ENCODE peak calls at places on chromosome 21, in six cellular contexts. N is transverse colon, K is right lobe of liver, M is caudate nucleus, O is OCI-LY7, E is fibroblast of lung. D is an unnamed sample.

GRCh38 chr21:25126564-25126963 is 480.7 kb downstream of the MRPL39 start:
- DNase-seq in M (no peak), O (no peak), E (no peak), K (no peak), N (no peak), D (no peak)

GRCh38 chr21:38376235-38376634 is 119.4 kb downstream of the KCNJ15 start:
- DNase-seq in M (no peak), K (no peak), N (no peak), E (no peak), O (no peak), D (no peak)

GRCh38 chr21:43854773-43855633 is 10.0 kb upstream of the AGPAT3 start:
- DNase-seq in K (peak; percentile 45), N (no peak), M (no peak), E (no peak), O (peak; percentile 58), D (no peak)

GRCh38 chr21:38505654-38506523 is 7.6 kb upstream of the ERG start:
- DNase-seq in M (no peak), O (peak; percentile 48), N (no peak), K (no peak), E (peak; percentile 70), D (no peak)

GRCh38 chr21:23725576-23725975 is 1881.7 kb downstream of the MRPL39 start:
- DNase-seq in N (no peak), M (no peak), E (no peak), K (no peak), O (no peak), D (no peak)

GRCh38 chr21:15455819-15456462 is 273.8 kb upstream of the USP25 start:
- DNase-seq in N (peak; percentile 87), O (no peak), K (peak; percentile 93), M (no peak), E (no peak), D (no peak)

GRCh38 chr21:39721885-39722284 is 23.1 kb upstream of the IGSF5 start:
- DNase-seq in N (peak; percentile 34), M (no peak), K (no peak), E (no peak), O (no peak), D (no peak)

GRCh38 chr21:38631171-38631570 is 132.9 kb upstream of the ERG start:
- DNase-seq in K (no peak), E (peak; percentile 93), N (no peak), M (no peak), O (no peak), D (no peak)

GRCh38 chr21:28375708-28376385 is 616.8 kb downstream of the LTN1 start:
- DNase-seq in E (peak; percentile 68), N (no peak), M (no peak), O (no peak), K (peak; percentile 61), D (no peak)

GRCh38 chr21:14943636-14944035 is 121.2 kb downstream of the NRIP1 start:
- DNase-seq in E (no peak), N (no peak), O (no peak), M (no peak), K (no peak), D (no peak)

GRCh38 chr21:43609501-43610340 is 49.6 kb downstream of the HSF2BP start:
- DNase-seq in E (peak; percentile 82), M (no peak), O (no peak), K (peak; percentile 71), N (peak; percentile 71), D (no peak)

GRCh38 chr21:14382486-14382834 is 486 bp downstream of the HSPA13 start:
- DNase-seq in E (peak; percentile 26), M (peak; percentile 59), K (no peak), O (peak; percentile 42), N (no peak), D (peak; percentile 70)

GRCh38 chr21:29235714-29236197 is 63.0 kb upstream of the BACH1 start:
- DNase-seq in M (no peak), E (no peak), N (no peak), K (no peak), O (no peak), D (no peak)

GRCh38 chr21:38306407-38306806 is 49.6 kb downstream of the KCNJ15 start:
- DNase-seq in N (no peak), M (no peak), E (peak; percentile 89), K (no peak), O (no peak), D (no peak)

GRCh38 chr21:29145354-29145782 is 14.9 kb downstream of the MAP3K7CL start:
- DNase-seq in N (no peak), E (peak; percentile 93), M (no peak), K (no peak), O (no peak), D (no peak)

GRCh38 chr21:31908106-31909031 is 35.5 kb downstream of the HUNK start:
- DNase-seq in N (peak; percentile 68), K (no peak), O (no peak), E (peak; percentile 57), M (no peak), D (no peak)

GRCh38 chr21:46005481-46005881 is 23.9 kb downstream of the COL6A1 start:
- DNase-seq in M (no peak), K (no peak), E (no peak), N (peak; percentile 8), O (no peak), D (no peak)

GRCh38 chr21:35770101-35770945 is 290.0 kb downstream of the SETD4 start:
- DNase-seq in E (no peak), M (no peak), K (no peak), N (no peak), O (no peak), D (no peak)

GRCh38 chr21:20943476-20944085 is 54.6 kb upstream of the NCAM2 start:
- DNase-seq in N (no peak), E (no peak), K (no peak), M (no peak), O (no peak), D (no peak)

GRCh38 chr21:32524010-32524719 is 61.2 kb downstream of the TCP10L start:
- DNase-seq in M (no peak), K (no peak), E (peak; percentile 94), O (no peak), N (no peak), D (peak; percentile 81)

GRCh38 chr21:16992448-16992847 is 520.4 kb upstream of the CXADR start:
- DNase-seq in E (no peak), O (no peak), M (no peak), N (no peak), K (no peak), D (no peak)

GRCh38 chr21:31798842-31799691 is 67.1 kb upstream of the SCAF4 start:
- DNase-seq in O (no peak), N (no peak), E (peak; percentile 20), K (no peak), M (no peak), D (no peak)

GRCh38 chr21:14403681-14404318 is 20.9 kb upstream of the HSPA13 start:
- DNase-seq in M (no peak), N (no peak), K (no peak), E (peak; percentile 23), O (peak; percentile 45), D (no peak)

GRCh38 chr21:39189857-39190604 is 6.8 kb upstream of the PSMG1 start:
- DNase-seq in E (peak; percentile 68), K (no peak), M (no peak), N (no peak), O (no peak), D (no peak)

GRCh38 chr21:43750339-43751033 is 25.6 kb downstream of the CSTB start:
- DNase-seq in K (no peak), M (no peak), N (no peak), E (no peak), O (no peak), D (no peak)

GRCh38 chr21:35517848-35518247 is 468.7 kb upstream of the RUNX1 start:
- DNase-seq in E (no peak), K (no peak), M (no peak), O (no peak), N (no peak), D (no peak)

DNA sequence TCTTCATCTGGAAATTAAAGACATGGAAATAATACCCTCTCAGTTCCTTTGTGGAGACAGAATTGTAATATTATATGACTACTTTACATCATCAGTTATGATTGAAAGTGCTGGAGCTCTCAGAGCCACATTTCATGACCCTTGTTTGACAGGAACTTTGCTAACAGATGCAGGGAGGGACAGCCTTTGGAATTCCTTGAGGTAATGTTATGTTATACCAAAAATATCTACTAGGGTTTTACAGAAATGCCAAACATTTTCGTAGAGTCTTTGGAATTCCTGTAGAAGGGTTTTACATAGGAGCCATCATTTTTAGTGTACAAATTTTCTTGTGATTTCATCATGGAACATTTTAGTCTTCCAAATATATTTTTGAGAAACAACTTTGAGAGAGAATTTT is 57.4 kb upstream of the ADAMTS5 start:
- DNase-seq in O (no peak), E (peak; percentile 55), N (no peak), K (no peak), M (no peak), D (no peak)
- H3K27ac ChIP-seq in O (no peak overlapping the region), E (no peak overlapping the region), N (no peak overlapping the region), K (no peak overlapping the region), M (no peak overlapping the region), D (no peak overlapping the region)

GRCh38 chr21:34358866-34359265 is 4.9 kb upstream of the KCNE2 start:
- DNase-seq in E (no peak), N (no peak), O (no peak), K (no peak), M (no peak), D (no peak)
- H3K27ac ChIP-seq in E (no peak overlapping the region), N (no peak overlapping the region), O (no peak overlapping the region), K (no peak overlapping the region), M (no peak overlapping the region), D (no peak overlapping the region)

GRCh38 chr21:36799869-36800268 is 101.0 kb downstream of the SIM2 start:
- DNase-seq in K (no peak), O (no peak), M (no peak), N (no peak), E (no peak), D (no peak)

GRCh38 chr21:36792505-36792967 is 93.6 kb downstream of the SIM2 start:
- DNase-seq in M (peak; percentile 53), E (peak; percentile 58), N (no peak), K (no peak), O (no peak), D (no peak)

GRCh38 chr21:36798461-36798860 is 99.5 kb downstream of the SIM2 start:
- DNase-seq in M (no peak), N (no peak), K (no peak), O (no peak), E (no peak), D (no peak)

GRCh38 chr21:36791695-36792451 is 93.0 kb downstream of the SIM2 start:
- DNase-seq in N (no peak), K (no peak), M (peak; percentile 53), O (no peak), E (no peak), D (no peak)

GRCh38 chr21:36796070-36796469 is 97.2 kb downstream of the SIM2 start:
- DNase-seq in E (no peak), M (no peak), N (no peak), K (no peak), O (no peak), D (no peak)
- H3K27ac ChIP-seq in E (no peak overlapping the region), M (no peak overlapping the region), N (no peak overlapping the region), K (no peak overlapping the region), O (no peak overlapping the region), D (no peak overlapping the region)

GRCh38 chr21:41821081-41821755 is 54.4 kb upstream of the RIPK4 start:
- DNase-seq in E (no peak), M (no peak), N (no peak), K (no peak), O (no peak), D (peak; percentile 44)
- H3K27ac ChIP-seq in E (no peak overlapping the region), M (no peak overlapping the region), N (no peak overlapping the region), K (no peak overlapping the region), O (no peak overlapping the region), D (no peak overlapping the region)

GRCh38 chr21:44995257-44995941 is 55.6 kb downstream of the SLX9 start:
- DNase-seq in N (no peak), O (no peak), M (no peak), K (peak; percentile 45), E (no peak), D (peak; percentile 77)
- H3K27ac ChIP-seq in N (no peak overlapping the region), O (no peak overlapping the region), M (no peak overlapping the region), K (no peak overlapping the region), E (no peak overlapping the region), D (peak overlapping the region; percentile 37)